ENCODE peak calls at places on chromosome 5, in eight cellular contexts. One of them, this sample, is unnamed.

GRCh38 chr5:154312571-154312970 is 122.0 kb downstream of the GALNT10 start:
- DNase-seq in H1: no peak
- DNase-seq in A549: no peak
- DNase-seq in mammary epithelial cell: no peak
- DNase-seq in GM12878: no peak
- DNase-seq in OCI-LY7: no peak
- DNase-seq in K562: no peak
- DNase-seq in astrocyte: peak; percentile 41
- DNase-seq in this sample: peak; percentile 59

GRCh38 chr5:137636076-137636475 is 99.8 kb downstream of the KLHL3 start:
- DNase-seq in GM12878: no peak
- DNase-seq in K562: no peak
- DNase-seq in H1: no peak
- DNase-seq in astrocyte: no peak
- DNase-seq in OCI-LY7: no peak
- DNase-seq in mammary epithelial cell: no peak
- DNase-seq in A549: no peak
- DNase-seq in this sample: no peak

GRCh38 chr5:21164425-21164824 is 1176.4 kb upstream of the CDH18 start:
- DNase-seq in mammary epithelial cell: no peak
- DNase-seq in K562: no peak
- DNase-seq in A549: no peak
- DNase-seq in GM12878: no peak
- DNase-seq in OCI-LY7: no peak
- DNase-seq in astrocyte: no peak
- DNase-seq in H1: no peak
- DNase-seq in this sample: no peak

GRCh38 chr5:105684799-105685198 is 1985.9 kb downstream of the EFNA5 start:
- DNase-seq in H1: no peak
- DNase-seq in mammary epithelial cell: no peak
- DNase-seq in GM12878: no peak
- DNase-seq in K562: no peak
- DNase-seq in A549: no peak
- DNase-seq in astrocyte: peak; percentile 25
- DNase-seq in OCI-LY7: no peak
- DNase-seq in this sample: no peak

GRCh38 chr5:31811210-31811609 is 172.3 kb downstream of the PDZD2 start:
- DNase-seq in H1: no peak
- DNase-seq in A549: peak; percentile 72
- DNase-seq in astrocyte: peak; percentile 91
- DNase-seq in mammary epithelial cell: peak; percentile 87
- DNase-seq in GM12878: no peak
- DNase-seq in K562: peak; percentile 20
- DNase-seq in OCI-LY7: no peak
- DNase-seq in this sample: no peak

GRCh38 chr5:133108481-133108921 is 56.7 kb downstream of the HSPA4 start:
- DNase-seq in OCI-LY7: peak; percentile 69
- DNase-seq in GM12878: no peak
- DNase-seq in mammary epithelial cell: no peak
- DNase-seq in astrocyte: no peak
- DNase-seq in A549: no peak
- DNase-seq in K562: no peak
- DNase-seq in H1: no peak
- DNase-seq in this sample: no peak

GRCh38 chr5:126988021-126988569 is 42.3 kb downstream of the MARCHF3 start:
- DNase-seq in K562: no peak
- DNase-seq in A549: no peak
- DNase-seq in H1: no peak
- DNase-seq in mammary epithelial cell: no peak
- DNase-seq in GM12878: peak; percentile 79
- DNase-seq in OCI-LY7: peak; percentile 85
- DNase-seq in astrocyte: no peak
- DNase-seq in this sample: no peak

GRCh38 chr5:33827885-33828284 is 63.9 kb downstream of the ADAMTS12 start:
- DNase-seq in astrocyte: peak; percentile 47
- DNase-seq in OCI-LY7: no peak
- DNase-seq in K562: no peak
- DNase-seq in GM12878: no peak
- DNase-seq in A549: no peak
- DNase-seq in mammary epithelial cell: no peak
- DNase-seq in H1: no peak
- DNase-seq in this sample: peak; percentile 62

GRCh38 chr5:164002653-164003052 is 497.2 kb downstream of the MAT2B start:
- DNase-seq in mammary epithelial cell: peak; percentile 42
- DNase-seq in OCI-LY7: no peak
- DNase-seq in A549: no peak
- DNase-seq in K562: no peak
- DNase-seq in H1: no peak
- DNase-seq in GM12878: no peak
- DNase-seq in astrocyte: peak; percentile 65
- DNase-seq in this sample: no peak

GRCh38 chr5:176750144-176750543 is 60.2 kb upstream of the UNC5A start:
- DNase-seq in K562: no peak
- DNase-seq in mammary epithelial cell: no peak
- DNase-seq in OCI-LY7: no peak
- DNase-seq in H1: no peak
- DNase-seq in astrocyte: no peak
- DNase-seq in GM12878: no peak
- DNase-seq in A549: no peak
- DNase-seq in this sample: no peak

GRCh38 chr5:16797949-16798348 is 138.1 kb downstream of the MYO10 start:
- DNase-seq in OCI-LY7: no peak
- DNase-seq in H1: no peak
- DNase-seq in A549: no peak
- DNase-seq in mammary epithelial cell: no peak
- DNase-seq in astrocyte: no peak
- DNase-seq in GM12878: no peak
- DNase-seq in K562: no peak
- DNase-seq in this sample: no peak

GRCh38 chr5:151199581-151200185 is 24.2 kb downstream of the CCDC69 start:
- DNase-seq in A549: no peak
- DNase-seq in mammary epithelial cell: no peak
- DNase-seq in OCI-LY7: no peak
- DNase-seq in H1: no peak
- DNase-seq in K562: no peak
- DNase-seq in GM12878: no peak
- DNase-seq in astrocyte: no peak
- DNase-seq in this sample: no peak

GRCh38 chr5:99636663-99637062 is 707.9 kb upstream of the CHD1 start:
- DNase-seq in mammary epithelial cell: no peak
- DNase-seq in A549: no peak
- DNase-seq in GM12878: no peak
- DNase-seq in H1: no peak
- DNase-seq in astrocyte: no peak
- DNase-seq in K562: no peak
- DNase-seq in OCI-LY7: no peak
- DNase-seq in this sample: no peak

GRCh38 chr5:169716287-169716686 is 79.2 kb downstream of the DOCK2 start:
- DNase-seq in mammary epithelial cell: peak; percentile 62
- DNase-seq in astrocyte: peak; percentile 75
- DNase-seq in OCI-LY7: no peak
- DNase-seq in K562: no peak
- DNase-seq in H1: no peak
- DNase-seq in A549: no peak
- DNase-seq in GM12878: no peak
- DNase-seq in this sample: peak; percentile 56

GRCh38 chr5:108728566-108729305 is 19.0 kb upstream of the FER start:
- DNase-seq in K562: peak; percentile 43
- DNase-seq in H1: no peak
- DNase-seq in astrocyte: no peak
- DNase-seq in mammary epithelial cell: no peak
- DNase-seq in GM12878: no peak
- DNase-seq in OCI-LY7: no peak
- DNase-seq in A549: no peak
- DNase-seq in this sample: no peak

GRCh38 chr5:99169309-99169708 is 240.5 kb upstream of the CHD1 start:
- DNase-seq in A549: no peak
- DNase-seq in K562: no peak
- DNase-seq in GM12878: no peak
- DNase-seq in mammary epithelial cell: no peak
- DNase-seq in H1: no peak
- DNase-seq in astrocyte: peak; percentile 25
- DNase-seq in OCI-LY7: no peak
- DNase-seq in this sample: no peak

GRCh38 chr5:36029914-36030313 is 36.8 kb downstream of the UGT3A2 start:
- DNase-seq in A549: no peak
- DNase-seq in mammary epithelial cell: no peak
- DNase-seq in H1: no peak
- DNase-seq in GM12878: no peak
- DNase-seq in K562: no peak
- DNase-seq in astrocyte: no peak
- DNase-seq in OCI-LY7: no peak
- DNase-seq in this sample: no peak

GRCh38 chr5:34057118-34057517 is 14.1 kb upstream of the C1QTNF3 start:
- DNase-seq in H1: no peak
- DNase-seq in mammary epithelial cell: no peak
- DNase-seq in GM12878: no peak
- DNase-seq in A549: no peak
- DNase-seq in astrocyte: no peak
- DNase-seq in K562: no peak
- DNase-seq in OCI-LY7: no peak
- DNase-seq in this sample: no peak

DNA sequence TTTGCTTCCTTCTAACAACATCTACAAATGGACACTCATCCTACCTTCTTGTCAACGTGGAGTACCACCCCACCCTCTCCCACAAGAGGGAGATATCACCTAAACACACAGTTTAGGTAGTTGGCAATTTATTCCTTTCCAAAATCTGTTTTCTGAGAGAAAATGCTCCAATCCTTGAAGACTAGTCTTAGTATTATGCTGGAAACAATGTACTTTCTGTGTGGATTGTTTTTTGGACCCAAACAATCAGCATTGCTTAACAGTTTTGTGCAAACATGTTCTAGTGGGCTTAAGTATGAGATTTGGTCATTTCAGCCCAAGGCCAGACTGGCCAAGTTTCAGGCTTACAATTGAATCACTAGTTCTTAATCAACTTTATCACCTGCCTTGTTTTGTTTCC is 359.1 kb downstream of the ARHGEF28 start:
- DNase-seq in astrocyte: peak; percentile 20
- DNase-seq in A549: peak; percentile 25
- DNase-seq in mammary epithelial cell: peak; percentile 83
- DNase-seq in OCI-LY7: no peak
- DNase-seq in GM12878: no peak
- DNase-seq in H1: no peak
- DNase-seq in K562: peak; percentile 6
- DNase-seq in this sample: peak; percentile 46
- TF ChIP-seq CTCF in astrocyte: peak; percentile 58
- TF ChIP-seq CTCF in A549: peak; percentile 19
- TF ChIP-seq CTCF in mammary epithelial cell: peak; percentile 54
- TF ChIP-seq CTCF in OCI-LY7: peak; percentile 51
- TF ChIP-seq CTCF in GM12878: no peak
- TF ChIP-seq CTCF in H1: peak; percentile 51
- TF ChIP-seq CTCF in K562: peak; percentile 22
- TF ChIP-seq CTCF in this sample: peak; percentile 73

GRCh38 chr5:39580702-39581498 is 156.1 kb upstream of the DAB2 start:
- DNase-seq in astrocyte: peak; percentile 33
- DNase-seq in GM12878: no peak
- DNase-seq in OCI-LY7: no peak
- DNase-seq in K562: no peak
- DNase-seq in mammary epithelial cell: no peak
- DNase-seq in A549: no peak
- DNase-seq in H1: no peak
- DNase-seq in this sample: no peak
- H3K4me2 ChIP-seq in astrocyte: no peak overlapping the region
- H3K4me2 ChIP-seq in GM12878: no peak overlapping the region
- H3K4me2 ChIP-seq in OCI-LY7: no peak overlapping the region
- H3K4me2 ChIP-seq in K562: no peak overlapping the region
- H3K4me2 ChIP-seq in mammary epithelial cell: no peak overlapping the region
- H3K4me2 ChIP-seq in A549: no peak overlapping the region
- H3K4me2 ChIP-seq in H1: no peak overlapping the region
- H3K4me2 ChIP-seq in this sample: no peak overlapping the region

DNA sequence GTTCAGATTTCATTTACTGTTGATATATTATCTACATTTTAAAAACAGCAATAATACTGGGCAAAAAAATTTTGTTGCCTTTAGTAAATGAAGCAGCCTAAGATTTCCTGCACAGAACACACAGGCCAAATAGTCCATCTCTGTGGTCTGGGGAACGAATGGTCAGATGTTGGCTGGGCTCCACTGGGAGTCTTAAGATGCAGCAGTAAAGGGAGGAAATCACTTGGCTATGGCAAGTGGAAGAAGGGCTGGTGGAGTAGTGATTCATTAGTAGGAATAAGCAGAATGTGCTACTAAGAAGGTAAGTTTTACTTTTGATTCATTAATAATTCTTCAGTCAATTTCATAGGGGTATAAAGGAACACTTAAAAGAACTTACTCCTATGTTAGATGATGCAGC is 91.1 kb upstream of the ARRDC3 start:
- DNase-seq in mammary epithelial cell: no peak
- DNase-seq in A549: no peak
- DNase-seq in K562: no peak
- DNase-seq in H1: no peak
- DNase-seq in astrocyte: peak; percentile 51
- DNase-seq in OCI-LY7: no peak
- DNase-seq in GM12878: no peak
- DNase-seq in this sample: no peak
- TF ChIP-seq CTCF in mammary epithelial cell: no peak
- TF ChIP-seq CTCF in A549: no peak
- TF ChIP-seq CTCF in K562: no peak
- TF ChIP-seq CTCF in H1: no peak
- TF ChIP-seq CTCF in astrocyte: no peak
- TF ChIP-seq CTCF in OCI-LY7: no peak
- TF ChIP-seq CTCF in GM12878: no peak
- TF ChIP-seq CTCF in this sample: no peak

GRCh38 chr5:58094031-58094430 is 365.9 kb downstream of the PLK2 start:
- DNase-seq in K562: no peak
- DNase-seq in OCI-LY7: no peak
- DNase-seq in H1: no peak
- DNase-seq in astrocyte: no peak
- DNase-seq in GM12878: peak; percentile 3
- DNase-seq in A549: peak; percentile 62
- DNase-seq in mammary epithelial cell: peak; percentile 94
- DNase-seq in this sample: peak; percentile 96
- H3K4me2 ChIP-seq in K562: no peak overlapping the region
- H3K4me2 ChIP-seq in OCI-LY7: no peak overlapping the region
- H3K4me2 ChIP-seq in H1: no peak overlapping the region
- H3K4me2 ChIP-seq in astrocyte: no peak overlapping the region
- H3K4me2 ChIP-seq in GM12878: no peak overlapping the region
- H3K4me2 ChIP-seq in A549: peak overlapping the region; percentile 52
- H3K4me2 ChIP-seq in mammary epithelial cell: no peak overlapping the region
- H3K4me2 ChIP-seq in this sample: peak overlapping the region; percentile 31

DNA sequence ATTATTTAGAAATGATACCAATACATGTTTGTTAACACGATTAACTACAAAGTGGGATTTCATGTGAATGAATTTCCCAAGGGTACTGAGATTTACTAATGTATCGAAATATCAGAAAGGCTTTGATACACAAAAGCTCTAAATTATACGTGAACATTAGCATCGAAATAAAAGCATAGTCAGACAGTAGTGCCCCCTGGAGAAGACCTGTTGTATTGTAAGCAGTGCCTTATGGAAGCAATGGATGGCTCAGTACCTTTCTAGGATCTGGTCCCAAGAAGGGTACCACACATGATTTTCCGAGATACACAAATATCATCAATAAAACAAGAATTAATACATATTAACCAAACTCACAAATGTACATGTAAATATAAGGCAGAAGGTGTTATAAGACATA is 153.8 kb downstream of the CDH12 start:
- DNase-seq in mammary epithelial cell: no peak
- DNase-seq in H1: no peak
- DNase-seq in GM12878: no peak
- DNase-seq in K562: no peak
- DNase-seq in astrocyte: no peak
- DNase-seq in OCI-LY7: no peak
- DNase-seq in A549: no peak
- DNase-seq in this sample: no peak
- TF ChIP-seq CTCF in mammary epithelial cell: peak; percentile 23
- TF ChIP-seq CTCF in H1: peak; percentile 55
- TF ChIP-seq CTCF in GM12878: no peak
- TF ChIP-seq CTCF in K562: no peak
- TF ChIP-seq CTCF in astrocyte: no peak
- TF ChIP-seq CTCF in OCI-LY7: no peak
- TF ChIP-seq CTCF in A549: no peak
- TF ChIP-seq CTCF in this sample: no peak